ENCODE peak calls at places on chromosomes 5 and 9, in six cellular contexts. B is NCI-H187, W is BE2C, E is mesothelial cell of epicardium, U is mammary epithelial cell, Y is AG10803. D is an unnamed sample.

GRCh38 chr9:76567086-76567485 is 108.1 kb downstream of the GCNT1 start:
- DNase-seq in B (no peak), W (no peak), E (no peak), U (no peak), Y (no peak), D (no peak)

GRCh38 chr9:136947955-136948510 is 3.0 kb downstream of the C8G start:
- DNase-seq in B (no peak), W (peak), E (no peak), U (peak), Y (peak), D (peak)

GRCh38 chr9:78239506-78239905 is 3.6 kb downstream of the CEP78 start:
- DNase-seq in B (no peak), W (no peak), E (no peak), U (peak), Y (no peak), D (peak)

GRCh38 chr5:133612021-133612860 is at the start of gene FSTL4:
- DNase-seq in B (no peak), W (peak), E (no peak), U (peak), Y (no peak), D (peak)

GRCh38 chr5:32531885-32532520 is 53.4 kb upstream of the SUB1 start:
- DNase-seq in B (no peak), W (no peak), E (no peak), U (peak), Y (peak), D (no peak)

GRCh38 chr5:74685979-74686631 is 1.1 kb downstream of the HEXB start:
- DNase-seq in B (no peak), W (no peak), E (no peak), U (peak), Y (peak), D (no peak)

GRCh38 chr5:96821260-96821916 is 13.6 kb upstream of the ERAP1 start:
- DNase-seq in B (no peak), W (no peak), E (no peak), U (no peak), Y (peak), D (no peak)

GRCh38 chr5:119288364-119289047 is 67.3 kb upstream of the TNFAIP8 start:
- DNase-seq in B (no peak), W (no peak), E (no peak), U (peak), Y (no peak), D (no peak)

GRCh38 chr9:737400-738120 is 103.9 kb upstream of the DMRT1 start:
- DNase-seq in B (no peak), W (no peak), E (no peak), U (no peak), Y (peak), D (no peak)

GRCh38 chr5:56244676-56245075 is 11.5 kb upstream of the ANKRD55 start:
- DNase-seq in B (no peak), W (no peak), E (no peak), U (no peak), Y (no peak), D (no peak)

GRCh38 chr9:122228191-122228905 is 409 bp downstream of the LHX6 start:
- DNase-seq in B (no peak), W (no peak), E (no peak), U (no peak), Y (no peak), D (no peak)

GRCh38 chr5:85441138-85441537 is 1056.5 kb upstream of the EDIL3 start:
- DNase-seq in B (no peak), W (no peak), E (no peak), U (no peak), Y (no peak), D (no peak)

GRCh38 chr5:62732677-62733121 is 154.1 kb downstream of the LRRC70 start:
- DNase-seq in B (no peak), W (no peak), E (no peak), U (peak), Y (no peak), D (peak)

GRCh38 chr9:37602817-37603216 is 10.4 kb upstream of the TOMM5 start:
- DNase-seq in B (no peak), W (no peak), E (no peak), U (peak), Y (no peak), D (peak)

GRCh38 chr9:132232522-132232921 is 70.7 kb downstream of the NTNG2 start:
- DNase-seq in B (no peak), W (no peak), E (no peak), U (no peak), Y (no peak), D (no peak)

GRCh38 chr5:176535101-176535654 is 2.0 kb downstream of the RNF44 start:
- DNase-seq in B (no peak), W (no peak), E (no peak), U (no peak), Y (peak), D (peak)

GRCh38 chr5:176793343-176793699 is 17.0 kb upstream of the UNC5A start:
- DNase-seq in B (no peak), W (peak), E (no peak), U (peak), Y (no peak), D (no peak)

GRCh38 chr5:113017891-113018635 is 41.5 kb downstream of the DCP2 start:
- DNase-seq in B (no peak), W (no peak), E (no peak), U (peak), Y (no peak), D (no peak)

GRCh38 chr5:116573279-116573616 is 1.4 kb downstream of the SEMA6A start:
- DNase-seq in B (no peak), W (peak), E (peak), U (peak), Y (no peak), D (no peak)

GRCh38 chr9:93079371-93079770 is 16.6 kb upstream of the CARD19 start:
- DNase-seq in B (no peak), W (no peak), E (no peak), U (no peak), Y (no peak), D (no peak)

GRCh38 chr9:130869250-130869649 is 27.4 kb downstream of the QRFP start:
- DNase-seq in B (no peak), W (peak), E (no peak), U (no peak), Y (no peak), D (no peak)

GRCh38 chr5:171661146-171661545 is 124.5 kb upstream of the SMIM23 start:
- DNase-seq in B (no peak), W (no peak), E (no peak), U (no peak), Y (no peak), D (no peak)

GRCh38 chr5:60540855-60541805 is 158.8 kb downstream of the DEPDC1B start:
- DNase-seq in B (no peak), W (no peak), E (no peak), U (no peak), Y (peak), D (no peak)

GRCh38 chr9:116499986-116500871 is 186.9 kb upstream of the TRIM32 start:
- DNase-seq in B (no peak), W (no peak), E (no peak), U (peak), Y (peak), D (no peak)

GRCh38 chr5:59348189-59348588 is 545.3 kb downstream of the PDE4D start:
- DNase-seq in B (no peak), W (no peak), E (no peak), U (peak), Y (no peak), D (no peak)

GRCh38 chr9:104232781-104233341 is 138.8 kb downstream of the SMC2 start:
- DNase-seq in B (no peak), W (no peak), E (no peak), U (peak), Y (peak), D (no peak)

GRCh38 chr5:83265318-83265717 is 188.0 kb downstream of the XRCC4 start:
- DNase-seq in B (no peak), W (peak), E (no peak), U (peak), Y (no peak), D (no peak)

GRCh38 chr5:168721966-168722365 is 142.8 kb upstream of the PANK3 start:
- DNase-seq in B (no peak), W (no peak), E (no peak), U (no peak), Y (no peak), D (no peak)

GRCh38 chr5:65932676-65933075 is 6.3 kb downstream of the ERBIN start:
- DNase-seq in B (no peak), W (no peak), E (no peak), U (no peak), Y (no peak), D (no peak)

GRCh38 chr9:89799221-89799620 is 194.4 kb downstream of the GADD45G start:
- DNase-seq in B (no peak), W (no peak), E (no peak), U (no peak), Y (no peak), D (no peak)

GRCh38 chr9:14554866-14555265 is 138.4 kb downstream of the ZDHHC21 start:
- DNase-seq in B (no peak), W (no peak), E (no peak), U (no peak), Y (peak), D (no peak)

GRCh38 chr9:75797181-75797580 is 93.3 kb upstream of the PCSK5 start:
- DNase-seq in B (no peak), W (no peak), E (no peak), U (peak), Y (no peak), D (no peak)

GRCh38 chr5:138755084-138755748 is 2.0 kb downstream of the CTNNA1 start:
- DNase-seq in B (no peak), W (no peak), E (no peak), U (peak), Y (no peak), D (no peak)

GRCh38 chr5:167895899-167896659 is 395.4 kb upstream of the WWC1 start:
- DNase-seq in B (no peak), W (no peak), E (no peak), U (no peak), Y (peak), D (no peak)

GRCh38 chr5:161414037-161414436 is 132.5 kb downstream of the GABRB2 start:
- DNase-seq in B (no peak), W (no peak), E (no peak), U (peak), Y (no peak), D (no peak)

GRCh38 chr5:59184769-59185168 is 601.9 kb downstream of the RAB3C start:
- DNase-seq in B (no peak), W (no peak), E (no peak), U (no peak), Y (no peak), D (no peak)

GRCh38 chr5:139458580-139459407 is 3.7 kb downstream of the ECSCR start:
- DNase-seq in B (no peak), W (no peak), E (no peak), U (peak), Y (peak), D (peak)

GRCh38 chr9:118961857-118962256 is 407.4 kb downstream of the BRINP1 start:
- DNase-seq in B (no peak), W (no peak), E (no peak), U (peak), Y (peak), D (no peak)

GRCh38 chr5:127038550-127038949 is 8.2 kb upstream of the MARCHF3 start:
- DNase-seq in B (no peak), W (no peak), E (no peak), U (no peak), Y (no peak), D (no peak)

D was measured in mucosa of descending colon.